ENCODE peak calls at places on chromosome 1, in six cellular contexts. One of them, this sample, is unnamed.

GRCh38 chr1:183653876-183654451 is 848 bp upstream of the APOBEC4 start:
- DNase-seq in DND-41: no peak
- DNase-seq in BE2C: no peak
- DNase-seq in NCI-H1105: no peak
- DNase-seq in right lobe of liver: no peak
- DNase-seq in WERI-Rb-1: no peak
- DNase-seq in this sample: no peak

GRCh38 chr1:42266253-42267135 is 68.5 kb downstream of the FOXJ3 start:
- DNase-seq in BE2C: no peak
- DNase-seq in NCI-H1105: no peak
- DNase-seq in DND-41: no peak
- DNase-seq in right lobe of liver: no peak
- DNase-seq in WERI-Rb-1: no peak
- DNase-seq in this sample: no peak

GRCh38 chr1:245180496-245180895 is 25.7 kb downstream of the KIF26B start:
- DNase-seq in WERI-Rb-1: no peak
- DNase-seq in BE2C: no peak
- DNase-seq in DND-41: peak; percentile 37
- DNase-seq in NCI-H1105: no peak
- DNase-seq in right lobe of liver: no peak
- DNase-seq in this sample: no peak

GRCh38 chr1:88608139-88608943 is 75.7 kb upstream of the PKN2 start:
- DNase-seq in WERI-Rb-1: no peak
- DNase-seq in BE2C: no peak
- DNase-seq in right lobe of liver: no peak
- DNase-seq in DND-41: no peak
- DNase-seq in NCI-H1105: no peak
- DNase-seq in this sample: peak; percentile 8

GRCh38 chr1:172378109-172378755 is 42.3 kb upstream of the C1orf105 start:
- DNase-seq in right lobe of liver: no peak
- DNase-seq in NCI-H1105: no peak
- DNase-seq in WERI-Rb-1: no peak
- DNase-seq in BE2C: peak; percentile 31
- DNase-seq in DND-41: no peak
- DNase-seq in this sample: no peak

GRCh38 chr1:18575620-18576019 is 55.0 kb upstream of the PAX7 start:
- DNase-seq in right lobe of liver: peak; percentile 69
- DNase-seq in NCI-H1105: peak; percentile 22
- DNase-seq in DND-41: peak; percentile 57
- DNase-seq in BE2C: peak; percentile 79
- DNase-seq in WERI-Rb-1: peak; percentile 81
- DNase-seq in this sample: no peak

GRCh38 chr1:29156543-29157268 is 25.0 kb downstream of the SRSF4 start:
- DNase-seq in DND-41: no peak
- DNase-seq in BE2C: peak; percentile 43
- DNase-seq in WERI-Rb-1: no peak
- DNase-seq in NCI-H1105: no peak
- DNase-seq in right lobe of liver: no peak
- DNase-seq in this sample: no peak

GRCh38 chr1:29521846-29522580 is 285.7 kb downstream of the PTPRU start:
- DNase-seq in WERI-Rb-1: no peak
- DNase-seq in DND-41: no peak
- DNase-seq in right lobe of liver: no peak
- DNase-seq in NCI-H1105: no peak
- DNase-seq in BE2C: no peak
- DNase-seq in this sample: no peak

GRCh38 chr1:116268211-116268610 is 104.8 kb upstream of the ATP1A1 start:
- DNase-seq in NCI-H1105: peak; percentile 19
- DNase-seq in DND-41: peak; percentile 40
- DNase-seq in WERI-Rb-1: no peak
- DNase-seq in right lobe of liver: peak; percentile 85
- DNase-seq in BE2C: peak; percentile 68
- DNase-seq in this sample: no peak

GRCh38 chr1:79128726-79129125 is 122.2 kb upstream of the ADGRL4 start:
- DNase-seq in NCI-H1105: no peak
- DNase-seq in BE2C: no peak
- DNase-seq in right lobe of liver: no peak
- DNase-seq in DND-41: no peak
- DNase-seq in WERI-Rb-1: no peak
- DNase-seq in this sample: no peak

GRCh38 chr1:21909787-21910503 is 27.2 kb downstream of the HSPG2 start:
- DNase-seq in BE2C: no peak
- DNase-seq in right lobe of liver: no peak
- DNase-seq in NCI-H1105: no peak
- DNase-seq in WERI-Rb-1: no peak
- DNase-seq in DND-41: no peak
- DNase-seq in this sample: no peak

GRCh38 chr1:20233866-20234265 is 47.5 kb upstream of the PLA2G2C start:
- DNase-seq in NCI-H1105: no peak
- DNase-seq in DND-41: no peak
- DNase-seq in BE2C: peak; percentile 52
- DNase-seq in right lobe of liver: no peak
- DNase-seq in WERI-Rb-1: no peak
- DNase-seq in this sample: peak; percentile 73